ENCODE peak calls at places on chromosomes 4 and X, in five cellular contexts. S is CD8-positive, alpha-beta T cell; F is heart left ventricle; Z is fibroblast of mammary gland; D is fibroblast of lung. W is an unnamed sample.

GRCh38 chr4:121551271-121551670 is 145.5 kb downstream of the ANXA5 start:
- DNase-seq in F (no peak), S (no peak), D (no peak), Z (peak), W (no peak)

GRCh38 chrX:19904778-19905367 is 17.5 kb upstream of the SH3KBP1 start:
- DNase-seq in S (no peak), F (no peak), D (peak), Z (peak), W (no peak)

GRCh38 chr4:138488527-138488926 is 246.4 kb upstream of the SLC7A11 start:
- DNase-seq in F (no peak), S (no peak), D (peak), Z (peak), W (no peak)

GRCh38 chrX:16869393-16870094 is 618 bp downstream of the RBBP7 start:
- DNase-seq in S (peak), D (no peak), F (peak), Z (no peak), W (no peak)

GRCh38 chrX:34638116-34638515 is 19.0 kb downstream of the TMEM47 start:
- DNase-seq in D (peak), S (no peak), Z (peak), F (no peak), W (no peak)

GRCh38 chr4:17230727-17231126 is 281.2 kb downstream of the QDPR start:
- DNase-seq in Z (peak), S (no peak), F (no peak), D (no peak), W (no peak)

GRCh38 chr4:106315476-106315967 is 487 bp downstream of the TBCK start:
- DNase-seq in F (no peak), Z (peak), D (peak), S (no peak), W (no peak)

GRCh38 chr4:142743071-142743825 is 102.9 kb downstream of the INPP4B start:
- DNase-seq in Z (peak), D (peak), F (no peak), S (no peak), W (no peak)

GRCh38 chr4:1240721-1241465 is 8.0 kb downstream of the CTBP1 start:
- DNase-seq in D (no peak), Z (no peak), S (no peak), F (no peak), W (no peak)

GRCh38 chr4:155889036-155889793 is 14.3 kb upstream of the TDO2 start:
- DNase-seq in F (no peak), D (peak), Z (peak), S (no peak), W (no peak)

GRCh38 chrX:119041175-119041574 is 31.6 kb upstream of the CT47C1 start:
- DNase-seq in S (no peak), Z (peak), D (peak), F (peak), W (peak)

GRCh38 chr4:155914782-155915181 is 11.3 kb downstream of the TDO2 start:
- DNase-seq in D (peak), S (no peak), Z (no peak), F (no peak), W (no peak)

GRCh38 chrX:151596282-151596681 is 32.8 kb downstream of the PASD1 start:
- DNase-seq in D (no peak), F (no peak), S (no peak), Z (no peak), W (no peak)

GRCh38 chrX:109886122-109886761 is 116.7 kb upstream of the TMEM164 start:
- DNase-seq in Z (peak), F (peak), S (peak), D (peak), W (no peak)

GRCh38 chr4:8272472-8273428 is 3.2 kb downstream of the HTRA3 start:
- DNase-seq in D (no peak), S (no peak), Z (no peak), F (peak), W (no peak)

GRCh38 chr4:53997901-53998300 is 66.5 kb downstream of the CHIC2 start:
- DNase-seq in D (peak), Z (no peak), F (no peak), S (no peak), W (no peak)

GRCh38 chrX:22666441-22666840 is 333.3 kb upstream of the DDX53 start:
- DNase-seq in Z (peak), S (no peak), D (peak), F (no peak), W (no peak)

GRCh38 chr4:84235131-84235530 is 264.0 kb downstream of the NKX6-1 start:
- DNase-seq in F (no peak), Z (no peak), D (no peak), S (no peak), W (no peak)

GRCh38 chr4:156901871-156902270 is 69.7 kb downstream of the PDGFC start:
- DNase-seq in Z (peak), F (no peak), S (no peak), D (no peak), W (no peak)

GRCh38 chr4:37232315-37232714 is 12.2 kb upstream of the NWD2 start:
- DNase-seq in F (no peak), S (no peak), D (no peak), Z (no peak), W (no peak)

GRCh38 chr4:180281726-180282125 is 1961.5 kb upstream of the TENM3 start:
- DNase-seq in S (no peak), F (no peak), Z (no peak), D (no peak), W (no peak)

GRCh38 chr4:27701563-27701962 is 840.9 kb downstream of the STIM2 start:
- DNase-seq in Z (no peak), D (peak), F (no peak), S (no peak), W (no peak)

GRCh38 chrX:47358387-47359065 is 11.9 kb upstream of the ZNF157 start:
- DNase-seq in Z (no peak), S (peak), F (no peak), D (no peak), W (no peak)

GRCh38 chrX:41922694-41923171 is 621 bp downstream of the CASK start:
- DNase-seq in S (peak), F (peak), D (peak), Z (no peak), W (no peak)

GRCh38 chrX:10900585-10901289 is 210.4 kb upstream of the HCCS start:
- DNase-seq in D (peak), Z (peak), S (no peak), F (no peak), W (no peak)

GRCh38 chr4:145061325-145061920 is 36.6 kb downstream of the ANAPC10 start:
- DNase-seq in Z (peak), S (no peak), F (no peak), D (peak), W (no peak)

DNA sequence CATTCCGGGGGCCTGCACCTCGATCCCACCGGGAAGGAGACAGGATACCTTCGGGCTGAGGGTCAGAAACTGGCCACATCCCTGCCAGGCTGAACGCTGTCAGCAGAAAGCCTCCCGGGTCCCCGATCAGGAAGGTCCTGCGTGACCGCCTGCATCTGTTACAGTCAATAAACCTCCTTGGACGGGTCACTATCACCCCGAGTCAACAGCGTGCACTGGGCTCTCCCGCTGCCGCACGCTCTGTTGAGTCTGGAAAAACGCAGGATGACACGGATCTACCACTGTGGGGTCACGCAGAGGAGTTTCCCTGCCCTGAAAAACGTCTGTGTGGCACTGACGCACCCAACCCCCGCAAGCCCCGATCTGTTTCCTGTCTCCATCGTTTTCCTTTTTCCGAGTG is 12.1 kb downstream of the PPP2R3B start:
- DNase-seq in D (no peak), F (no peak), S (no peak), Z (no peak), W (no peak)
- H3K4me3 ChIP-seq in D (peak), F (no peak), S (peak), Z (no peak), W (peak)

GRCh38 chrX:65674351-65674893 is 7.0 kb downstream of the MSN start:
- DNase-seq in S (no peak), F (no peak), Z (peak), D (peak), W (no peak)
- TF ChIP-seq CTCF in S (no peak), F (no peak), Z (no peak), D (no peak), W (no peak)

GRCh38 chr4:176793060-176793605 is 411 bp upstream of the VEGFC start:
- DNase-seq in D (no peak), F (no peak), Z (no peak), S (no peak), W (no peak)

GRCh38 chr4:176790398-176790797 is 2.3 kb downstream of the VEGFC start:
- DNase-seq in F (no peak), S (no peak), Z (no peak), D (no peak), W (no peak)

GRCh38 chr4:176792348-176793059 is at the start of gene VEGFC:
- DNase-seq in D (peak), Z (peak), S (no peak), F (peak), W (no peak)

GRCh38 chr4:176789955-176790354 is 2.8 kb downstream of the VEGFC start:
- DNase-seq in Z (peak), S (no peak), F (no peak), D (peak), W (no peak)

GRCh38 chr4:176791591-176792347 is 953 bp downstream of the VEGFC start:
- DNase-seq in Z (peak), F (peak), D (peak), S (no peak), W (no peak)
- H3K4me3 ChIP-seq in Z (peak), F (peak), D (peak), S (no peak), W (peak)

GRCh38 chrX:68823413-68824151 is 5.2 kb upstream of the EFNB1 start:
- DNase-seq in D (no peak), F (no peak), S (no peak), Z (no peak), W (no peak)
- TF ChIP-seq CTCF in D (no peak), F (no peak), S (no peak), Z (no peak), W (no peak)

W was measured in thoracic aorta.